ENCODE peak calls at places on chromosomes 6 and 20, in eight cellular contexts. N is choroid plexus epithelial cell; F is CD8-positive, alpha-beta T cell; L is suprapubic skin; O is AG10803; H is heart right ventricle; G is GM23248; I is ovary. T is an unnamed sample.

GRCh38 chr6:109315331-109316129 is 66.7 kb downstream of the CD164 start:
- DNase-seq in F (no peak), L (no peak), I (no peak), G (no peak), H (no peak), N (no peak), O (no peak), T (no peak)

GRCh38 chr6:161227004-161227950 is 46.6 kb downstream of the AGPAT4 start:
- DNase-seq in O (no peak), N (peak; percentile 57), I (no peak), L (no peak), F (no peak), H (no peak), G (no peak), T (no peak)

GRCh38 chr6:73032586-73032985 is 192.7 kb downstream of the KHDC1L start:
- DNase-seq in I (no peak), O (peak; percentile 37), L (no peak), N (no peak), G (peak; percentile 74), H (no peak), F (no peak), T (no peak)

GRCh38 chr20:47610247-47610944 is 108.7 kb downstream of the NCOA3 start:
- DNase-seq in O (peak; percentile 74), I (no peak), F (peak; percentile 77), L (no peak), N (peak; percentile 94), H (peak; percentile 61), G (peak; percentile 94), T (no peak)

GRCh38 chr6:39490120-39490519 is 167.6 kb upstream of the KCNK16 start:
- DNase-seq in F (no peak), I (no peak), N (no peak), H (no peak), L (no peak), O (peak; percentile 21), G (no peak), T (no peak)

GRCh38 chr6:169510871-169511270 is 191.0 kb downstream of the WDR27 start:
- DNase-seq in O (no peak), F (no peak), I (no peak), G (no peak), L (no peak), H (no peak), N (no peak), T (no peak)

GRCh38 chr6:105317607-105318533 is 85.0 kb downstream of the PREP start:
- DNase-seq in I (no peak), N (no peak), H (no peak), G (no peak), L (no peak), O (no peak), F (no peak), T (no peak)

GRCh38 chr6:64238071-64238470 is 602.5 kb downstream of the PHF3 start:
- DNase-seq in N (no peak), L (no peak), F (no peak), G (no peak), I (no peak), H (no peak), O (no peak), T (no peak)

GRCh38 chr6:154543638-154544037 is 33.2 kb upstream of the CNKSR3 start:
- DNase-seq in O (no peak), N (peak; percentile 54), F (no peak), H (no peak), G (no peak), L (no peak), I (no peak), T (no peak)

GRCh38 chr20:64119681-64120341 is 12.4 kb upstream of the NPBWR2 start:
- DNase-seq in H (no peak), F (no peak), O (no peak), L (peak; percentile 33), I (no peak), N (no peak), G (no peak), T (no peak)

GRCh38 chr6:71157350-71157749 is 131.3 kb upstream of the OGFRL1 start:
- DNase-seq in L (no peak), G (no peak), F (no peak), N (no peak), H (no peak), O (no peak), I (no peak), T (no peak)

GRCh38 chr6:1110935-1111334 is 201.0 kb upstream of the FOXQ1 start:
- DNase-seq in I (no peak), F (no peak), N (no peak), G (no peak), O (no peak), L (no peak), H (no peak), T (no peak)
- H3K4me3 ChIP-seq in I (no peak overlapping the region), F (no peak overlapping the region), N (no peak overlapping the region), G (no peak overlapping the region), O (no peak overlapping the region), L (no peak overlapping the region), H (no peak overlapping the region), T (no peak overlapping the region)

GRCh38 chr6:37131960-37132253 is 38.0 kb upstream of the PIM1 start:
- DNase-seq in F (no peak), O (no peak), N (no peak), G (no peak), H (no peak), I (no peak), L (no peak), T (no peak)

GRCh38 chr6:37136821-37137200 is 33.1 kb upstream of the PIM1 start:
- DNase-seq in N (no peak), H (no peak), I (no peak), O (no peak), F (no peak), L (no peak), G (no peak), T (no peak)

GRCh38 chr6:37137201-37137880 is 32.6 kb upstream of the PIM1 start:
- DNase-seq in N (peak; percentile 99), G (peak; percentile 97), F (no peak), I (no peak), O (peak; percentile 98), L (no peak), H (no peak), T (no peak)

GRCh38 chr6:37135835-37136694 is 33.9 kb upstream of the PIM1 start:
- DNase-seq in N (peak; percentile 51), I (no peak), H (no peak), F (no peak), L (no peak), G (peak; percentile 46), O (no peak), T (no peak)

DNA sequence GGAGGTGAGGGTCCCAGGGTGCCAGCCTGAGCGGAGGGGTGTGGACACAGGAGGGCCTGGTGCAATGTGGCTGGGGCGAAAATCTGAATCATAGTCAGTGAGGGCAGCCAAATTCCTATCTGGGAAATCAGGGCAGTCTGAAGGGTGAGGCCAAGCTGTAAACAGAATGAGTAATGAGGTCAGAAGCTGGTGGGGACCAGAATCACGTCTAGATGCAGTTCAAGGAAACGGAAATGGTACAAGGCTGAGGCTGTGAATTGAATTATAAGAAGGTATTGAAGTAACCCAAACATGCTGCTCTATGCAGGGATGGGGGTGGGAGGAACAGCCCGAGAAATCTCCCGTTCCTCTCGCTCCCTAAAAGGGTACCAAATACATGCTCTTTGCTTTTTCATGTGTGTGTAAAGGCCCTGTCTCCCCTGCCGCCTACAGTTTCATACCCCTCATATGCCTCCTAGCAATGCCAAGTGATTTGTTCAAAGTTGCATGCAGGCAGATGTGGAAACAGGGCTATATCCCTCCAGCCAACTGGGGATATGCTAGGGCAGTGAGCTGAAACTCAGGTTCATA is 35.2 kb upstream of the PIM1 start:
- DNase-seq in H (no peak), O (peak; percentile 97), N (peak; percentile 97), G (peak; percentile 98), L (peak; percentile 75), I (no peak), F (peak; percentile 18), T (no peak)
- H3K4me3 ChIP-seq in H (no peak overlapping the region), O (peak overlapping the region; percentile 5), N (no peak overlapping the region), G (peak overlapping the region; percentile 52), L (no peak overlapping the region), I (no peak overlapping the region), F (no peak overlapping the region), T (no peak overlapping the region)

DNA sequence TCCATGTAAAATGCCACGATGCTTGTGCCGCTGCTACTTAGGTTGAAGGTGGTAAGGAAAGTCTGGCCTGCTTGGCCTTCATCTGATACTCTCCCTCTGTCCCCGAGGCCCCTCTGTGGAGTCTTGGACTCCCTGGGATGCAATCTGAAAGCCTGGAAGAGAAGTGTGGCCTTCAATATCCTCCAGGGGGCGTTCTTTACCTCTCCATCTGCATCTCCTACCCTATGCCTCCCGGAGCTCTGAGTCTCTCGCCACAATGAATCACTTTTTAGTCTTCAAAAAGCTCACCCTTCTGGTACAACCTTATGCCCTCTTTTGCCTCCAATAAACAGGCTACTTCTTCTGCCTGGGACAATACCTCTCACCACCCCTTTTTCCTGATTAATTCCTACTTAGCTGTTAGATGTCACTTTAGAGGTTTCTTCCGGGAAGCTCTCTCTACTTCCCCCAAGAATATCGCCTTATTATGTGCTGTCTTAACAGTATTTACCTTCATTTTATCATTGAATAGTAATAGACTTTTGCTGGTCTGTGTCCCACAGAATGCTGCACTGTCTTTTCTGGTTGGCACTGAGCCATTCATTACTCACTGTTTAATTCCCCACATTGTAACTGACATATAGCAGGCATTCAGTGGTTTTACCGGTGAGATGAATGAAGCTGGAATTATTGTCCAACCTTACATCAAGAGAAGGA is 13.9 kb upstream of the ATG5 start:
- DNase-seq in H (peak; percentile 20), N (peak; percentile 78), L (no peak), G (peak; percentile 91), F (peak; percentile 41), I (no peak), O (peak; percentile 68), T (no peak)
- H3K4me3 ChIP-seq in H (no peak overlapping the region), N (peak overlapping the region; percentile 5), L (no peak overlapping the region), G (no peak overlapping the region), F (no peak overlapping the region), I (no peak overlapping the region), O (no peak overlapping the region), T (no peak overlapping the region)

GRCh38 chr6:41027799-41028617 is 11.0 kb downstream of the UNC5CL start:
- DNase-seq in O (peak; percentile 54), I (peak; percentile 83), N (peak; percentile 65), G (peak; percentile 80), H (peak; percentile 81), L (peak; percentile 84), F (peak; percentile 73), T (no peak)

GRCh38 chr6:41028618-41029486 is 10.2 kb downstream of the UNC5CL start:
- DNase-seq in L (no peak), G (no peak), O (no peak), F (no peak), H (no peak), I (no peak), N (no peak), T (no peak)

GRCh38 chr6:41023114-41023513 is 15.9 kb downstream of the UNC5CL start:
- DNase-seq in O (no peak), H (no peak), I (no peak), F (no peak), G (no peak), L (no peak), N (no peak), T (no peak)

GRCh38 chr6:41025966-41026365 is 13.1 kb downstream of the UNC5CL start:
- DNase-seq in I (no peak), G (no peak), O (no peak), N (no peak), L (no peak), H (no peak), F (no peak), T (no peak)

DNA sequence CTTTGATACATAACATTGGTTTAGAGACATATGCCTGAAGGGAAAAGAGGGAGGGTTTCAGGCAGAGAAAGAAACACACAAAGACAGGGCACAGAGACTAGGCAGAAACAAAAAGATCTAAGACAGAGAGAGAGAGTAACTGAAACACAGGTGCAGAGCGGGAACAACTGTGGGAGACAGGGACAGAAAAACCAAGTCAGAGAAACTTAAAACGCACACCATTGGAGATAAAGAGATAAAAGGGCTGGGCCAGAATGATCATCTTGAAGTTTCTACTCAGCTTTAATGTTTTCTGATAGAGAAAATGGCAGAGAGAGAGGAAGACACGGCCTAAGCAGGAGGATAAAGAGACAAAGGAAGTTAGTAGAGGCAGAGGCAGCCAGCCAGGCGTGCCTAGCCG is 11.8 kb downstream of the UNC5CL start:
- DNase-seq in L (no peak), I (no peak), G (no peak), O (no peak), N (no peak), F (no peak), H (no peak), T (no peak)
- H3K4me3 ChIP-seq in L (peak overlapping the region; percentile 53), I (peak overlapping the region; percentile 44), G (no peak overlapping the region), O (peak overlapping the region; percentile 15), N (peak overlapping the region; percentile 62), F (peak overlapping the region; percentile 67), H (peak overlapping the region; percentile 66), T (peak overlapping the region; percentile 55)